ENCODE peak calls at places on chromosomes 2 and 18, in five cellular contexts. S, G, X, F and K are unnamed samples.

GRCh38 chr18:22088029-22088428 is 81.4 kb upstream of the GATA6 start:
- DNase-seq in S (no peak), G (peak; percentile 74), X (no peak), F (no peak), K (no peak)

GRCh38 chr2:41723531-41723930 is 324.3 kb upstream of the PKDCC start:
- DNase-seq in S (no peak), G (no peak), X (no peak), F (no peak), K (no peak)

GRCh38 chr2:68195096-68195495 is 37.4 kb downstream of the PNO1 start:
- DNase-seq in S (no peak), G (no peak), X (no peak), F (no peak), K (no peak)

GRCh38 chr2:210227689-210228088 is 2.4 kb upstream of the ACADL start:
- DNase-seq in S (no peak), G (no peak), X (no peak), F (no peak), K (no peak)

GRCh38 chr2:119415630-119416029 is 16.0 kb upstream of the TMEM37 start:
- DNase-seq in S (no peak), G (no peak), X (no peak), F (no peak), K (no peak)

GRCh38 chr2:158586491-158586890 is 129.7 kb downstream of the PKP4 start:
- DNase-seq in S (no peak), G (no peak), X (no peak), F (no peak), K (no peak)

GRCh38 chr18:32299489-32299888 is 109.7 kb downstream of the MEP1B start:
- DNase-seq in S (no peak), G (no peak), X (no peak), F (no peak), K (no peak)

GRCh38 chr2:40957508-40957907 is 505.6 kb upstream of the SLC8A1 start:
- DNase-seq in S (no peak), G (no peak), X (peak; percentile 55), F (no peak), K (no peak)

GRCh38 chr2:154386186-154386585 is 312.3 kb upstream of the KCNJ3 start:
- DNase-seq in S (no peak), G (no peak), X (no peak), F (no peak), K (no peak)

GRCh38 chr2:24830351-24830750 is 37.1 kb downstream of the CENPO start:
- DNase-seq in S (no peak), G (no peak), X (peak; percentile 43), F (no peak), K (peak; percentile 72)

GRCh38 chr2:119012345-119013301 is 70.6 kb downstream of the MARCO start:
- DNase-seq in S (no peak), G (no peak), X (no peak), F (no peak), K (no peak)

GRCh38 chr18:53134711-53135110 is 794.7 kb downstream of the DCC start:
- DNase-seq in S (no peak), G (no peak), X (no peak), F (no peak), K (no peak)

GRCh38 chr2:10963155-10963554 is 51.4 kb downstream of the KCNF1 start:
- DNase-seq in S (no peak), G (no peak), X (no peak), F (no peak), K (no peak)

GRCh38 chr2:26891-27290 is 19.4 kb downstream of the FAM110C start:
- DNase-seq in S (no peak), G (no peak), X (no peak), F (no peak), K (no peak)
- H3K36me3 ChIP-seq in S (no peaks in the 10 kb centered on the region), G (no peaks in the 10 kb centered on the region), X (no peaks in the 10 kb centered on the region), F (no peaks in the 10 kb centered on the region), K (no peaks in the 10 kb centered on the region)

DNA sequence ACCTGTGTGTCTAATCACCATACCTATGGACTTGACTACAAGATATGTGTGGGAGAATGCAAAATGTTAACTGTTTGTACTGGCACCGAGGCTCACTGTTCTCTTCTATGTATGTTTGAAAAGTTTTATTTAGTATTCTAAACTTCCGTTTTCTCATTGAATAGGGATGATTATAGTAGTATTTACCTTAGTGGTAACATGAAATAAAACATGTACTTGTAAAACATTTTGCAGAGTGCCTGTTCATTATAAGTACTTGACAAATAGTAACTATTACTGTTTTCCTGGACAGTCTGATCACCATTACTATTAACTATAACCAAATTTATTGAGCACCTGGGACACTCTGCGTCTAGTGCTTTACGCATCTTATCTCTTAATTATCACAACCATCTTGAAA is 24.8 kb downstream of the DDX1 start:
- DNase-seq in S (no peak), G (no peak), X (no peak), F (no peak), K (no peak)
- H3K4me3 ChIP-seq in S (no peak overlapping the region), G (no peak overlapping the region), X (no peak overlapping the region), F (no peak overlapping the region), K (no peak overlapping the region)

GRCh38 chr2:233319256-233319655 is 11.6 kb downstream of the SAG start:
- DNase-seq in S (no peak), G (no peak), X (no peak), F (no peak), K (no peak)
- H3K27me3 ChIP-seq in S (no peaks in the 10 kb centered on the region), G (no peaks in the 10 kb centered on the region), X (no peaks in the 10 kb centered on the region), F (no peaks in the 10 kb centered on the region), K (no peaks in the 10 kb centered on the region)

DNA sequence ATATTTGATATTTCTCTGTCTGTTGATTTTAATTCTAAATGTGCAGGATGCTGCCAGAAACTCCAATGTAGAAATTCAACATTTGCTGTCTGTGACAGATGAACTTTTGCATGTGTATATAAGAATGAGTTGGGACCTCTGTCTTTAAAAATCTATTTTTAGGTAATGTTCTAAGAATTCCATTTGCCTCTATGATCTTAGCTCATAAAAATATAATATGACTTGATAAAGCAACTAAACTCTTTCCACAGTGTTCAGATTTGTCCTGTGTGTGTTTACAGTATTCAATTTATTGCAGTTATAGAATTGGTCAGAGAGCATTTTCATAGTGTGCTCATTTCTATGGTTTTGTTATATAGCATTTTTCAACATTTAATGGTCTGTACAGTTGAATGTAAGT is 33.6 kb downstream of the RNMT start:
- DNase-seq in S (no peak), G (no peak), X (no peak), F (no peak), K (no peak)
- H3K36me3 ChIP-seq in S (peaks cover 59% of the 10 kb centered on the region), G (peaks cover 4% of the 10 kb centered on the region), X (peaks cover 42% of the 10 kb centered on the region), F (peaks cover 41% of the 10 kb centered on the region), K (peaks cover 10% of the 10 kb centered on the region)

DNA sequence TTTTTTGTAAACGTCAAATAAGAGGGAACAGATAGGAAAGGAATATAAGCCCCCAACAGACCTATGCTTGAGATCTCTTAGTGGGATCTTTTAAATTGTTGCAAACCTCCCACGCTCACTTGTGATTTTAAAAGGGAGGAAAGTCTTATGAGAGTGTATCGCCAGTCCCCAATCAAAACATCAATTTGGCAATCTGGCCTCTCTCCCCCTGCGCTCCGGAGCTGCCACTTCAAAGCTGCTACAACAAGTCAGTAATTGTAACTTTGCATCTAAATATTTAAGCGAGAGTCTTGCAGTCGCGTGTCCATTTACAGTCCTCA is 8.5 kb downstream of the PAX3 start:
- DNase-seq in S (no peak), G (no peak), X (no peak), F (no peak), K (no peak)
- H3K4me3 ChIP-seq in S (no peak overlapping the region), G (no peak overlapping the region), X (no peak overlapping the region), F (no peak overlapping the region), K (peak overlapping the region; percentile 39)

GRCh38 chr2:37663390-37663789 is 8.1 kb downstream of the CDC42EP3 start:
- DNase-seq in S (no peak), G (no peak), X (no peak), F (no peak), K (no peak)
- H3K27me3 ChIP-seq in S (no peaks in the 10 kb centered on the region), G (no peaks in the 10 kb centered on the region), X (no peaks in the 10 kb centered on the region), F (no peaks in the 10 kb centered on the region), K (no peaks in the 10 kb centered on the region)

GRCh38 chr2:97761192-97761591 is 47.8 kb downstream of the ZAP70 start:
- DNase-seq in S (peak; percentile 56), G (no peak), X (peak; percentile 85), F (peak; percentile 34), K (no peak)

GRCh38 chr2:97760480-97761049 is 47.2 kb downstream of the ZAP70 start:
- DNase-seq in S (peak; percentile 34), G (no peak), X (no peak), F (no peak), K (no peak)

GRCh38 chr2:97765933-97766332 is 52.6 kb downstream of the ZAP70 start:
- DNase-seq in S (no peak), G (no peak), X (no peak), F (no peak), K (no peak)

GRCh38 chr2:97764559-97765263 is 51.3 kb downstream of the ZAP70 start:
- DNase-seq in S (peak; percentile 19), G (no peak), X (no peak), F (no peak), K (no peak)

DNA sequence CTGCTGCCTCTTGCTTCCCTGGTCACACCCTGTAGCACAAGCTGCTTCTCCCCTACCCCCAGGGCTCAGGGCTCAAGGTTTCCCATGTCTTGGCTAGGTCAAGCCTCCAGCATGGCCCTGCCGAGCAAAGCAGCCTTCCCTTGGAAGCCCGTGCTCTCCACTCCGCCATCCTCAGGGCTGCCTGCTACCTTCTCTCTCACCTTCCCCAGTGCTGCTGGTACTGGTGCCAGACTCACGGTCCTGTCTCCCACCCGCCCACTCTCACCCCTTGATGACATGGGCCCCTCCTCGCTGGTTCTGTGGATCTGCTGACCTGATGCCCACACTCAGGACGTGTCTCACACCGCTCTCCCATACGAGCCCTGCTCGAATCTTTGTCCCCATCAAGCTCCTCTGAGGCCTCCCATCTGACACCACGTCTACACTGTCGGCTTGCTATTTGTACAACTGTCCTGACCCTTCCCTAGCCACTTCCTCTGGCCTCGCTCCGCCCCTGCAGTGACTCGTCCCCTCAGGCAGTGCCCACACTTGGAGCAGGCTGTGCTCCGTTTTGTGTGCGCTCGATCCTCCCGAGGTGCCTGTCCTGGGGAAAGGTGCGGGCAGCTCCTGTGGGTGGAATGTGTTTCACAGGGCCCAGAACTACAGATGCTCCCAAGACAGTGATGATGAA is 49.9 kb downstream of the ZAP70 start:
- DNase-seq in S (peak; percentile 57), G (no peak), X (no peak), F (no peak), K (no peak)
- H3K36me3 ChIP-seq in S (peaks cover 37% of the 10 kb centered on the region), G (no peaks in the 10 kb centered on the region), X (peaks cover 84% of the 10 kb centered on the region), F (peaks cover 38% of the 10 kb centered on the region), K (peaks cover 3% of the 10 kb centered on the region)

DNA sequence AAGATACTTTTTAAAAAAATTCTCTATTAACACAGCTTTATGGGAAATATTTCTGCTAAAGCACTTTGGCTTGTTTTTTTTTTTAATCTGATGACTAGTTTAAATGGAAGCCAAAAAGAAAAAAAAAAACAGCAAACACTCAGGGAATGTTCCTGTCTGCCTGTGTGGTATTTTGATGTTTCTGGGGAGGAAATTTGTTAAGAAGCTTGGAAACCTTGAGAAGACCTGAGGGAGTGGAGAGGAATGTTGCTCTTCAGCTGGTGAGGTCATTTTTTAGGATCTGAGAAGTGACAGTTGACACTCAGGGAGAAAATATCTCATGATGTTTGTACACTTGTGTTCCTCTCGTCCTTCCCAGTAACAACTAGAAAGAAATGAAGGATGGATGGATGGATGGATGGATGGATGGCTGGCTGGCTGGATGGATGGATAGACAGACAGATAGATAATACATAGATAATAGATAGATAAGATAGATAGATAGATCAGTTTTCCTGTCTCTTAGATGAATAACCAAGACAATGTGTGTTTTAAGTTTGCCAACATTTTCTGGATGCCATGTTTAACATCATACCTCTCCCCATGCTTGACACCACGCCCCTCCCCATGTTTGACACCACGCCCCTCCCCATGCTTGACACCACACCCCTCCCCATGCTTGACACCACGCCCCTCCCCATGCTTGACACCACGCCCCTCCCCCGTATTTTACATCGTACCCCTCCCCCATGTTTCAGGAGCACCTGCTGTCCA is 84.8 kb downstream of the CTIF start:
- DNase-seq in S (no peak), G (no peak), X (no peak), F (no peak), K (no peak)
- H3K4me3 ChIP-seq in S (no peak overlapping the region), G (no peak overlapping the region), X (no peak overlapping the region), F (no peak overlapping the region), K (no peak overlapping the region)